ENCODE peak calls at places on chromosomes 7 and 10, in ten cellular contexts. A, D, L, X, V, O, M, H, I and T are unnamed samples.

GRCh38 chr7:122082670-122083069 is 61.4 kb downstream of the AASS start:
- DNase-seq in A (no peak), D (no peak), L (peak; percentile 3), X (no peak), V (no peak), O (no peak), M (no peak), H (peak; percentile 60), I (no peak), T (no peak)

GRCh38 chr10:96417432-96417831 is 58.6 kb upstream of the OPALIN start:
- DNase-seq in A (no peak), D (no peak), L (peak; percentile 24), X (no peak), V (no peak), O (peak; percentile 1), M (no peak), H (peak; percentile 49), I (no peak), T (no peak)

GRCh38 chr7:104032486-104032885 is 43.0 kb upstream of the RELN start:
- DNase-seq in A (no peak), D (no peak), L (no peak), X (no peak), V (no peak), O (no peak), M (no peak), H (no peak), I (no peak), T (no peak)

GRCh38 chr7:132942721-132943120 is 139.2 kb downstream of the CHCHD3 start:
- DNase-seq in A (no peak), D (no peak), L (peak; percentile 20), X (no peak), V (no peak), O (no peak), M (no peak), H (no peak), I (no peak), T (no peak)

GRCh38 chr10:110008518-110009339 is 945 bp downstream of the ADD3 start:
- DNase-seq in A (peak; percentile 77), D (peak; percentile 44), L (no peak), X (peak; percentile 26), V (peak; percentile 38), O (no peak), M (no peak), H (peak; percentile 67), I (no peak), T (peak; percentile 69)

GRCh38 chr10:45373003-45373782 is 823 bp upstream of the ALOX5 start:
- DNase-seq in A (peak; percentile 44), D (no peak), L (no peak), X (no peak), V (no peak), O (no peak), M (no peak), H (peak; percentile 58), I (peak; percentile 90), T (no peak)

GRCh38 chr7:87424075-87424474 is 51.4 kb downstream of the ABCB4 start:
- DNase-seq in A (no peak), D (no peak), L (no peak), X (no peak), V (no peak), O (no peak), M (no peak), H (no peak), I (no peak), T (no peak)

GRCh38 chr7:116242177-116242576 is 31.8 kb downstream of the TES start:
- DNase-seq in A (no peak), D (no peak), L (no peak), X (no peak), V (no peak), O (no peak), M (peak; percentile 51), H (no peak), I (no peak), T (no peak)

GRCh38 chr7:100471021-100471420 is 7.0 kb upstream of the SPACDR start:
- DNase-seq in A (no peak), D (no peak), L (no peak), X (no peak), V (no peak), O (no peak), M (no peak), H (no peak), I (no peak), T (no peak)

GRCh38 chr7:100469227-100470044 is 5.4 kb upstream of the SPACDR start:
- DNase-seq in A (peak; percentile 80), D (peak; percentile 85), L (no peak), X (peak; percentile 81), V (peak; percentile 66), O (peak; percentile 71), M (peak; percentile 64), H (peak; percentile 92), I (peak; percentile 91), T (no peak)

GRCh38 chr7:100472854-100473499 is 6.0 kb downstream of the TSC22D4 start:
- DNase-seq in A (no peak), D (peak; percentile 73), L (peak; percentile 21), X (no peak), V (no peak), O (peak; percentile 53), M (peak; percentile 60), H (no peak), I (no peak), T (peak; percentile 78)

GRCh38 chr7:100475549-100475948 is 3.5 kb downstream of the TSC22D4 start:
- DNase-seq in A (no peak), D (peak; percentile 74), L (no peak), X (no peak), V (no peak), O (no peak), M (no peak), H (no peak), I (no peak), T (no peak)

GRCh38 chr7:100472121-100472851 is 6.7 kb downstream of the TSC22D4 start:
- DNase-seq in A (no peak), D (no peak), L (no peak), X (no peak), V (no peak), O (no peak), M (no peak), H (no peak), I (no peak), T (no peak)
- H3K27ac ChIP-seq in A (no peak overlapping the region), D (peak overlapping the region; percentile 81), L (no peak overlapping the region), X (peak overlapping the region; percentile 27), V (no peak overlapping the region), O (no peak overlapping the region), M (no peak overlapping the region), H (no peak overlapping the region), I (peak overlapping the region; percentile 79), T (peak overlapping the region; percentile 74)

DNA sequence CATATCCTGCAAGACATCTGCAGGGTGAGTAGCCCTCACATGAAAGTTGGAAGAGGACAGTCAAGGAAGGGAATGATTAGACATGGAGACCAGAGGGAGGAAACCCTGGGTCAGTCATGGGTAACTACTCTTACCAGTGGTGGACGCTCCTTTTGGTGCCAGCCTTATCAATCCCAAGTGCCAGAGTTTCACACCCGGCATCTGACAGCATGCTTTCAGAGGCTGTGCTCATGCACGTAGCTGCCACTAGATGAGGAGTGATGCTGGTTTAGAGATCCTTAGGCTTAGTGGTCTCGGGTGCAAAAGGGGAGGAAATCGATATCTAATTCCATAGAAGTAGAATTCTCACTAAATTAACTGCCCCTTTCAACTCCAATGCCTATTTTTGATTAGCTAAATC is 100.8 kb downstream of the PLCE1 start:
- DNase-seq in A (no peak), D (no peak), L (no peak), X (no peak), V (no peak), O (no peak), M (no peak), H (no peak), I (no peak), T (no peak)
- H3K4me1 ChIP-seq in A (peaks cover 4% of the 10 kb centered on the region), D (no peaks in the 10 kb centered on the region), L (no peaks in the 10 kb centered on the region), X (no peaks in the 10 kb centered on the region), V (no peaks in the 10 kb centered on the region), O (peaks cover 2% of the 10 kb centered on the region), M (peaks cover 5% of the 10 kb centered on the region), H (peaks cover 8% of the 10 kb centered on the region), I (no peaks in the 10 kb centered on the region), T (peaks cover 47% of the 10 kb centered on the region)

GRCh38 chr7:665751-666453 is 60.6 kb upstream of the DNAAF5 start:
- DNase-seq in A (no peak), D (peak; percentile 39), L (peak; percentile 3), X (no peak), V (no peak), O (no peak), M (no peak), H (peak; percentile 74), I (no peak), T (peak; percentile 71)

GRCh38 chr7:665251-665650 is 61.2 kb upstream of the DNAAF5 start:
- DNase-seq in A (no peak), D (no peak), L (peak; percentile 55), X (no peak), V (no peak), O (no peak), M (peak; percentile 51), H (no peak), I (no peak), T (no peak)

GRCh38 chr7:666454-667292 is 59.8 kb upstream of the DNAAF5 start:
- DNase-seq in A (no peak), D (no peak), L (no peak), X (no peak), V (no peak), O (no peak), M (no peak), H (no peak), I (no peak), T (no peak)

GRCh38 chr7:662576-662975 is 63.9 kb upstream of the DNAAF5 start:
- DNase-seq in A (no peak), D (no peak), L (no peak), X (no peak), V (no peak), O (no peak), M (no peak), H (no peak), I (no peak), T (no peak)

DNA sequence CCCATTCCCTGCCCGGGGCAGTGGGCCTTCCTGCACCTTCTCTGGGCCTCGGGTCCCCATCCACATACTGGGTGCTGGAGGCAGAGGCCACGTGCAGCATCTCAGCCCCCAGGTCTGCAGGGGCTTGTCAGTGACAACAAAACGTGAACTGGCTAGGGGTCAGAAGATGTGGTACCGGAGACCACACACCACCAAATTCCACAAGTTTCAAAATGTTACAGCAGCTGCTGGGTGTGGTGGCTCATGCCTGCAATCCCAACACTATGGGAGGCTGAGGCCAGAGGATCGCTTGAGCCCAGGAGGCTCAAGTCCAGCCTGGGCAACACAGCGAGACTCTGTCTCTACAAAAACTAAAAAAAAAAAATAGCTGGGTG is 62.1 kb upstream of the DNAAF5 start:
- DNase-seq in A (no peak), D (no peak), L (no peak), X (no peak), V (no peak), O (no peak), M (no peak), H (no peak), I (no peak), T (no peak)
- H3K27ac ChIP-seq in A (no peak overlapping the region), D (peak overlapping the region; percentile 84), L (no peak overlapping the region), X (no peak overlapping the region), V (no peak overlapping the region), O (no peak overlapping the region), M (no peak overlapping the region), H (peak overlapping the region; percentile 87), I (no peak overlapping the region), T (peak overlapping the region; percentile 25)

GRCh38 chr10:102753724-102754123 is 10.0 kb downstream of the WBP1L start:
- DNase-seq in A (no peak), D (no peak), L (no peak), X (no peak), V (no peak), O (no peak), M (no peak), H (no peak), I (no peak), T (no peak)

GRCh38 chr10:102762401-102763015 is 18.8 kb downstream of the WBP1L start:
- DNase-seq in A (no peak), D (no peak), L (no peak), X (no peak), V (no peak), O (no peak), M (no peak), H (no peak), I (no peak), T (no peak)

GRCh38 chr10:102757323-102757722 is 13.6 kb downstream of the WBP1L start:
- DNase-seq in A (no peak), D (no peak), L (no peak), X (no peak), V (no peak), O (no peak), M (no peak), H (no peak), I (no peak), T (no peak)

GRCh38 chr10:102759497-102760210 is 15.9 kb downstream of the WBP1L start:
- DNase-seq in A (no peak), D (no peak), L (no peak), X (no peak), V (no peak), O (no peak), M (no peak), H (no peak), I (no peak), T (no peak)

GRCh38 chr10:102758226-102758932 is 14.6 kb downstream of the WBP1L start:
- DNase-seq in A (no peak), D (no peak), L (no peak), X (no peak), V (no peak), O (peak; percentile 51), M (no peak), H (no peak), I (no peak), T (no peak)
- H3K4me1 ChIP-seq in A (no peaks in the 10 kb centered on the region), D (peaks cover 3% of the 10 kb centered on the region), L (peaks cover 2% of the 10 kb centered on the region), X (peaks cover 9% of the 10 kb centered on the region), V (peaks cover 8% of the 10 kb centered on the region), O (peaks cover 8% of the 10 kb centered on the region), M (peaks cover 3% of the 10 kb centered on the region), H (peaks cover 1% of the 10 kb centered on the region), I (peaks cover 22% of the 10 kb centered on the region), T (peaks cover 35% of the 10 kb centered on the region)